ENCODE peak calls at places on chromosomes 12 and 14, in six cellular contexts. Z is AG09319, P is IMR-90, X is HCT116, R is kidney, S is transverse colon. A is an unnamed sample.

GRCh38 chr14:105092124-105092911 is 27.1 kb upstream of the GPR132 start:
- DNase-seq in Z (no peak), S (peak; percentile 81), X (no peak), P (no peak), R (peak; percentile 84), A (no peak)

GRCh38 chr14:103259801-103260628 is 74.0 kb upstream of the EIF5 start:
- DNase-seq in R (no peak), P (no peak), S (peak; percentile 43), Z (no peak), X (no peak), A (no peak)

GRCh38 chr12:47133981-47134380 is 54.2 kb upstream of the AMIGO2 start:
- DNase-seq in R (no peak), S (no peak), X (no peak), P (no peak), Z (no peak), A (no peak)

GRCh38 chr14:99881011-99881410 is 87.8 kb downstream of the EML1 start:
- DNase-seq in Z (no peak), P (peak; percentile 35), S (no peak), R (no peak), X (no peak), A (no peak)

GRCh38 chr12:69947922-69948321 is 122.9 kb downstream of the MYRFL start:
- DNase-seq in Z (no peak), P (no peak), X (no peak), R (no peak), S (no peak), A (no peak)

GRCh38 chr12:4984971-4985370 is 58.7 kb upstream of the KCNA5 start:
- DNase-seq in S (no peak), P (no peak), R (no peak), Z (no peak), X (no peak), A (no peak)

GRCh38 chr14:75720828-75721227 is 59.8 kb downstream of the TTLL5 start:
- DNase-seq in S (no peak), P (no peak), R (peak; percentile 77), X (no peak), Z (no peak), A (peak; percentile 93)

GRCh38 chr12:88703790-88704189 is 123.5 kb upstream of the KITLG start:
- DNase-seq in P (no peak), X (no peak), Z (no peak), S (no peak), R (no peak), A (peak; percentile 60)

GRCh38 chr12:65885312-65885711 is 61.0 kb downstream of the HMGA2 start:
- DNase-seq in X (no peak), P (peak; percentile 35), Z (no peak), S (no peak), R (no peak), A (peak; percentile 53)

GRCh38 chr14:63764620-63765139 is 36.8 kb upstream of the SGPP1 start:
- DNase-seq in X (no peak), Z (no peak), S (no peak), R (no peak), P (no peak), A (no peak)

GRCh38 chr12:132622437-132623071 is 4.0 kb downstream of the P2RX2 start:
- DNase-seq in Z (no peak), S (no peak), X (no peak), R (peak; percentile 83), P (peak; percentile 94), A (peak; percentile 77)

GRCh38 chr14:99899578-99900178 is 106.5 kb downstream of the EML1 start:
- DNase-seq in Z (no peak), S (no peak), R (no peak), X (peak; percentile 8), P (peak; percentile 47), A (peak; percentile 57)

GRCh38 chr14:56482306-56482705 is 97.3 kb upstream of the TMEM260 start:
- DNase-seq in S (no peak), P (peak; percentile 9), R (no peak), X (peak; percentile 28), Z (no peak), A (peak; percentile 41)
- TF ChIP-seq CTCF in S (no peak), P (peak; percentile 22), R (no peak), X (peak; percentile 19), Z (no peak), A (peak; percentile 20)

GRCh38 chr14:67151082-67151666 is 38.1 kb upstream of the GARIN2 start:
- DNase-seq in Z (no peak), P (no peak), X (no peak), S (no peak), R (no peak), A (peak; percentile 15)
- TF ChIP-seq CTCF in Z (peak; percentile 24), P (peak; percentile 23), X (peak; percentile 50), S (peak; percentile 10), R (no peak), A (peak; percentile 42)

DNA sequence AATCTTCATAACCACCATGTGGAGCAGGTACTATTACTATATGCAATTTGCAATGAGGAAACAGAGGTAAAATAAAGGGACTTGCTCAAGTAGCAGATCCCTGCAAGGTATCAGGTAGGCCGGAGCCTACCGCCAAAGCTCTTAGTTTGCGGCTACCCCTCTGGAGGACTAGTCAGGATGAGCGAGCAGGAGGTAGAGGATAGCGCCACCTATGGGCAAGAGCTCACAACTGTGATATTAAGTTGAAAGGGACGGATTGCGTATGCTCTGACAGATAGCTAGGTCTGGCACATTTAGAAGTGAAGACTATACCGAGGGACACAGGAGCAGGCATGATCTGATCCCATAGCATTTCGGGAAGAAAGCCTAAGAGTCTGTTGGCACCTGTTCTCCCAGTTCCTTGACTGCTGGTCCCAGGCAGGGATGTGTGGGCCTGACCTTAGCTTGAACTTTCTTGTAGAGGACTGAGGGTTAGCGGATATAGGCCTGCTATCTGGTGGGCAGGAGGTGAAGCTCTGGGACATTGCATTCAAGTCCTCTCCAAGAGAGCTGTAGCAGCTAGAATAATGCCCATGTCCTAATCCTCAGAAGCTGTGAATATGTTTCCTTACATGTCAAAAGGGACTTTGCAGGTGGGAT is 48.0 kb downstream of the SLC17A8 start:
- DNase-seq in Z (peak; percentile 3), S (peak; percentile 26), X (peak; percentile 84), R (no peak), P (peak; percentile 40), A (peak; percentile 55)
- TF ChIP-seq CTCF in Z (peak; percentile 59), S (no peak), X (peak; percentile 88), R (peak; percentile 49), P (peak; percentile 50), A (peak; percentile 56)

GRCh38 chr14:106141242-106142220 is 615.1 kb downstream of the TMEM121 start:
- DNase-seq in Z (no peak), P (no peak), X (no peak), S (no peak), R (no peak), A (no peak)
- TF ChIP-seq CTCF in Z (no peak), P (no peak), X (peak; percentile 24), S (no peak), R (no peak), A (no peak)

DNA sequence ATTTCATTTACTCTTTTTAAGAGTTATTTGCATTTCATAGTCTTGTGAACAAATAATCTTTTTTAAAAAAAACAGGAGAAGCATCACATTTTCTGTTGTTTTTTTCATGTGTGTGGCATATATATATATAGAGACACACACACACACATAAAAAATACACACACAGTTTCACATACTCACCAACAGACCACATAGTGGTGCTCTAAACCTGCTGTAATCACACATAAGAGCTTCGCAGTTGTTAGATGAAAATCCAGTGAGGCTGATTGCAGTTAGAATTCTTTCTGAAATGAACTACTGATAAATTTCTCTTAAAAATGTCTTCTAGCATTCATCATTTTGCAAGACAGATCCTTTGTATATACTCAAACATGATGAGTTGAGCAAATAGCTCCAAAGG is 434.2 kb upstream of the STXBP6 start:
- DNase-seq in P (no peak), Z (no peak), X (no peak), S (no peak), R (no peak), A (no peak)
- TF ChIP-seq CTCF in P (no peak), Z (no peak), X (no peak), S (no peak), R (no peak), A (no peak)

GRCh38 chr12:131067993-131068942 is 114.6 kb downstream of the ADGRD1 start:
- DNase-seq in S (no peak), P (no peak), R (peak; percentile 43), X (no peak), Z (no peak), A (no peak)
- TF ChIP-seq CTCF in S (no peak), P (no peak), R (no peak), X (no peak), Z (no peak), A (no peak)

DNA sequence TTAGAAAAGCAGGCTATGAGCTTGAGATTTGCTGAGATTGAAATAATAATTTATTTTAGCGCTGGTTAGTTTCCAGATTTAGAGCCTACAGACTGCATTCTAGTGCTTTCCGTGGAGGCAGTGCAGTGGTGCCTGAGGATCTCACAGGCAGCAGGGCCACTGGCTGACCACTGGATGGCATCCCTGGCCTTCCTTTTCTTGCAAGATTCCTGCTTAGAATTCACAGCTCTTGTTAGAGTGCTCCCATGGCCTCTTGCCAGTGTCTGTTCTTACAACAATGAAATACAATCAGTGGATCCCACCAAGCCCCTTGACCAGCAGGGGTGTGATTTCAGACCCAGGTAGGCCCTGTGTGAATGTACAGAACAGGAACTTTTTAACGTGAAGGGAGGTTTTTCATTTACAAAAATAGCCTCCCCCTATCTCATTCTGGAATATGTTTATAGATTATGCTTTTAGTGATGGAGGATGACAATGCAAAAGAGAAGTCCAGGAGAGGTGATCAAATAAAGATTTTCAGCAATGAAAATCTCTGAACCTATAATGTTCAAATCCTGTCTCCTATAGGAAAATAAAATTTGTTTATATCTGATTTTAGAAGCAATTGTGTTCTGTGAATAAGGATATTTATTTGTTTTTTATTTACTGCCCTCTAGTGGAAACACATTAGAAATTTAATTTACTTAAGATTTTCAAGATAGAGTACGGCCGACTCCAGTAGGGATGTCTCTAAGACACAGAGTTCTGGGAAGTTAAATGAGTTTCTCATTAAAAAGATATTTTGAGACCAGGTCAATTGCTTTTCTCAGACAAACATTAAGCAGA is 362.2 kb upstream of the STXBP6 start:
- DNase-seq in R (no peak), P (no peak), Z (no peak), S (no peak), X (no peak), A (peak; percentile 13)
- TF ChIP-seq CTCF in R (no peak), P (peak; percentile 18), Z (no peak), S (peak; percentile 19), X (no peak), A (no peak)

GRCh38 chr14:49892636-49893308 is at the start of gene ARF6:
- DNase-seq in X (peak; percentile 90), Z (peak; percentile 94), P (peak; percentile 96), R (peak; percentile 100), S (peak; percentile 99), A (peak; percentile 97)
- TF ChIP-seq CTCF in X (no peak), Z (no peak), P (peak; percentile 26), R (no peak), S (no peak), A (no peak)

GRCh38 chr12:32920506-32921085 is 24.0 kb upstream of the PKP2 start:
- DNase-seq in Z (no peak), P (no peak), S (no peak), R (no peak), X (no peak), A (peak; percentile 61)
- TF ChIP-seq CTCF in Z (no peak), P (no peak), S (no peak), R (no peak), X (no peak), A (no peak)

A was measured in cardiac fibroblast.